ENCODE peak calls at places on chromosomes 11 and 22, in six cellular contexts. One of them, this sample, is unnamed.

GRCh38 chr22:26617251-26618199 is at the start of gene CRYBB1:
- DNase-seq in fibroblast of lung: no peak
- DNase-seq in cardiac fibroblast: peak
- DNase-seq in epithelial cell of proximal tubule: no peak
- DNase-seq in OCI-LY7: peak
- DNase-seq in cardiac muscle cell: no peak
- DNase-seq in this sample: peak

GRCh38 chr11:129828301-129828836 is 12.7 kb downstream of the TMEM45B start:
- DNase-seq in fibroblast of lung: no peak
- DNase-seq in cardiac fibroblast: peak
- DNase-seq in epithelial cell of proximal tubule: no peak
- DNase-seq in OCI-LY7: no peak
- DNase-seq in cardiac muscle cell: no peak
- DNase-seq in this sample: peak

GRCh38 chr11:80204021-80204420 is 763.2 kb upstream of the TENM4 start:
- DNase-seq in fibroblast of lung: peak
- DNase-seq in cardiac fibroblast: no peak
- DNase-seq in epithelial cell of proximal tubule: no peak
- DNase-seq in OCI-LY7: no peak
- DNase-seq in cardiac muscle cell: no peak
- DNase-seq in this sample: no peak

GRCh38 chr11:102007567-102008437 is 39.4 kb upstream of the CFAP300 start:
- DNase-seq in fibroblast of lung: peak
- DNase-seq in cardiac fibroblast: peak
- DNase-seq in epithelial cell of proximal tubule: peak
- DNase-seq in OCI-LY7: peak
- DNase-seq in cardiac muscle cell: peak
- DNase-seq in this sample: peak

GRCh38 chr11:45226901-45227300 is 59.2 kb downstream of the SYT13 start:
- DNase-seq in fibroblast of lung: no peak
- DNase-seq in cardiac fibroblast: no peak
- DNase-seq in epithelial cell of proximal tubule: no peak
- DNase-seq in OCI-LY7: no peak
- DNase-seq in cardiac muscle cell: no peak
- DNase-seq in this sample: no peak

GRCh38 chr22:20174785-20175596 is 24.1 kb upstream of the CCDC188 start:
- DNase-seq in fibroblast of lung: peak
- DNase-seq in cardiac fibroblast: peak
- DNase-seq in epithelial cell of proximal tubule: no peak
- DNase-seq in OCI-LY7: no peak
- DNase-seq in cardiac muscle cell: peak
- DNase-seq in this sample: peak

GRCh38 chr11:61362542-61362875 is 335 bp downstream of the TMEM138 start:
- DNase-seq in fibroblast of lung: peak
- DNase-seq in cardiac fibroblast: peak
- DNase-seq in epithelial cell of proximal tubule: no peak
- DNase-seq in OCI-LY7: peak
- DNase-seq in cardiac muscle cell: peak
- DNase-seq in this sample: peak

GRCh38 chr11:7246179-7246578 is 5.5 kb upstream of the SYT9 start:
- DNase-seq in fibroblast of lung: no peak
- DNase-seq in cardiac fibroblast: peak
- DNase-seq in epithelial cell of proximal tubule: no peak
- DNase-seq in OCI-LY7: no peak
- DNase-seq in cardiac muscle cell: no peak
- DNase-seq in this sample: no peak

GRCh38 chr11:68146704-68147474 is 25.7 kb upstream of the CHKA start:
- DNase-seq in fibroblast of lung: peak
- DNase-seq in cardiac fibroblast: peak
- DNase-seq in epithelial cell of proximal tubule: no peak
- DNase-seq in OCI-LY7: no peak
- DNase-seq in cardiac muscle cell: peak
- DNase-seq in this sample: peak

GRCh38 chr22:26514419-26515161 is 2.3 kb upstream of the TFIP11 start:
- DNase-seq in fibroblast of lung: no peak
- DNase-seq in cardiac fibroblast: no peak
- DNase-seq in epithelial cell of proximal tubule: no peak
- DNase-seq in OCI-LY7: no peak
- DNase-seq in cardiac muscle cell: no peak
- DNase-seq in this sample: no peak

GRCh38 chr22:29263791-29264216 is 4.0 kb downstream of the RHBDD3 start:
- DNase-seq in fibroblast of lung: no peak
- DNase-seq in cardiac fibroblast: no peak
- DNase-seq in epithelial cell of proximal tubule: no peak
- DNase-seq in OCI-LY7: no peak
- DNase-seq in cardiac muscle cell: no peak
- DNase-seq in this sample: no peak

GRCh38 chr11:1842149-1843097 is 3.6 kb downstream of the TNNI2 start:
- DNase-seq in fibroblast of lung: no peak
- DNase-seq in cardiac fibroblast: no peak
- DNase-seq in epithelial cell of proximal tubule: no peak
- DNase-seq in OCI-LY7: no peak
- DNase-seq in cardiac muscle cell: peak
- DNase-seq in this sample: no peak

GRCh38 chr11:126440792-126441514 is 85.5 kb downstream of the ST3GAL4 start:
- DNase-seq in fibroblast of lung: peak
- DNase-seq in cardiac fibroblast: peak
- DNase-seq in epithelial cell of proximal tubule: no peak
- DNase-seq in OCI-LY7: peak
- DNase-seq in cardiac muscle cell: peak
- DNase-seq in this sample: peak

GRCh38 chr22:43923631-43924548 is at the start of gene PNPLA3:
- DNase-seq in fibroblast of lung: peak
- DNase-seq in cardiac fibroblast: peak
- DNase-seq in epithelial cell of proximal tubule: no peak
- DNase-seq in OCI-LY7: no peak
- DNase-seq in cardiac muscle cell: peak
- DNase-seq in this sample: peak

GRCh38 chr22:43928418-43929307 is 5.1 kb downstream of the PNPLA3 start:
- DNase-seq in fibroblast of lung: no peak
- DNase-seq in cardiac fibroblast: no peak
- DNase-seq in epithelial cell of proximal tubule: no peak
- DNase-seq in OCI-LY7: no peak
- DNase-seq in cardiac muscle cell: no peak
- DNase-seq in this sample: no peak

GRCh38 chr22:43926349-43926710 is 2.7 kb downstream of the PNPLA3 start:
- DNase-seq in fibroblast of lung: peak
- DNase-seq in cardiac fibroblast: no peak
- DNase-seq in epithelial cell of proximal tubule: no peak
- DNase-seq in OCI-LY7: no peak
- DNase-seq in cardiac muscle cell: no peak
- DNase-seq in this sample: no peak

GRCh38 chr22:43923191-43923590 is 414 bp upstream of the PNPLA3 start:
- DNase-seq in fibroblast of lung: peak
- DNase-seq in cardiac fibroblast: peak
- DNase-seq in epithelial cell of proximal tubule: no peak
- DNase-seq in OCI-LY7: no peak
- DNase-seq in cardiac muscle cell: no peak
- DNase-seq in this sample: peak

DNA sequence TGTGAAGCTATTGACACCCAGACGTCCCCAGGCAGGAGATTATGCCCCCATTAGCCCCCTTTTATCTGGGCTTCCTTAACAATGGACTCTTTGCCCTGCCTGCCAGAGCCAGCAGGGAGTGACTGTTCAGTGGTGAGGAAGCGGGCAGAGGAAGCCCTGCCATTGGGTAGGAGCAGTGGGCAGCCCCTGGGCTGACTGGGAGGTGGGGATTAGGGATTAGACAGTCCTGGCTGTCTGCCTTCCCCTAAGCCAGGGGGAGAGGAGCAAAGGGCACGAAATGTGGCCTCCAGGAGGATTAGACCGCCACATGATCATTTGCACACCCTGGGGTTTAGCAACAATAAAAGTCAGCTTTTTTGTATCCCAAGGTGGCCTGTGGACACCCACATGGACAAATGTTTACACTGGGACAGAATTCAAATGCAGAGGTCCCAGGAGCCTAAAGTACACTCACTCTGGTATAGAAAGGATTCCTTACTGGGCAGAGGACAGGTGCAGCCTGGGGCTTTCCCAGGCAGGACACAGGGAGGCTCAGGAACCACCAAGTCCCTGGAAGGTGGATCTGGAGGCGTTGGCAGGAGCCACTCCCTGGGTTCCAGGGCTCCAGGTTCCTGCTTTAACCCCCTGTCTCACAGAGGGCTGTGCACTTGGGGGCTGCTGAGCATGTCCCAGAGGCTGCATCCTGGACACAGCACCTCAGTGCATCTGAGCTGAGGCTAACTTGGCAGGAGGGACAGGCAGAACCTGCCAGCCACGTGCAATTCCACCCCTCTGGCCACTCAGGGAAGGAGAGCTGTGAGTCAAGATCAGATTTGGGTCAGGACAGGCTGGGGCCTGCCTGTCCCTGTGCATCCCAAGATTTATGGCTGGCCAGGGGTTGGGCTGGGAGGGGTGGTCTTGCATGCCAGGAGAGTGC is 2.1 kb downstream of the PNPLA3 start:
- DNase-seq in fibroblast of lung: peak
- DNase-seq in cardiac fibroblast: no peak
- DNase-seq in epithelial cell of proximal tubule: no peak
- DNase-seq in OCI-LY7: no peak
- DNase-seq in cardiac muscle cell: no peak
- DNase-seq in this sample: no peak
- H3K4me3 ChIP-seq in fibroblast of lung: no peak
- H3K4me3 ChIP-seq in cardiac fibroblast: peak
- H3K4me3 ChIP-seq in epithelial cell of proximal tubule: peak
- H3K4me3 ChIP-seq in OCI-LY7: no peak
- H3K4me3 ChIP-seq in cardiac muscle cell: no peak
- H3K4me3 ChIP-seq in this sample: no peak

GRCh38 chr22:39070186-39070585 is 6.9 kb upstream of the APOBEC3G start:
- DNase-seq in fibroblast of lung: no peak
- DNase-seq in cardiac fibroblast: no peak
- DNase-seq in epithelial cell of proximal tubule: no peak
- DNase-seq in OCI-LY7: no peak
- DNase-seq in cardiac muscle cell: no peak
- DNase-seq in this sample: no peak

GRCh38 chr22:39073941-39074340 is 3.1 kb upstream of the APOBEC3G start:
- DNase-seq in fibroblast of lung: no peak
- DNase-seq in cardiac fibroblast: no peak
- DNase-seq in epithelial cell of proximal tubule: no peak
- DNase-seq in OCI-LY7: no peak
- DNase-seq in cardiac muscle cell: no peak
- DNase-seq in this sample: no peak

DNA sequence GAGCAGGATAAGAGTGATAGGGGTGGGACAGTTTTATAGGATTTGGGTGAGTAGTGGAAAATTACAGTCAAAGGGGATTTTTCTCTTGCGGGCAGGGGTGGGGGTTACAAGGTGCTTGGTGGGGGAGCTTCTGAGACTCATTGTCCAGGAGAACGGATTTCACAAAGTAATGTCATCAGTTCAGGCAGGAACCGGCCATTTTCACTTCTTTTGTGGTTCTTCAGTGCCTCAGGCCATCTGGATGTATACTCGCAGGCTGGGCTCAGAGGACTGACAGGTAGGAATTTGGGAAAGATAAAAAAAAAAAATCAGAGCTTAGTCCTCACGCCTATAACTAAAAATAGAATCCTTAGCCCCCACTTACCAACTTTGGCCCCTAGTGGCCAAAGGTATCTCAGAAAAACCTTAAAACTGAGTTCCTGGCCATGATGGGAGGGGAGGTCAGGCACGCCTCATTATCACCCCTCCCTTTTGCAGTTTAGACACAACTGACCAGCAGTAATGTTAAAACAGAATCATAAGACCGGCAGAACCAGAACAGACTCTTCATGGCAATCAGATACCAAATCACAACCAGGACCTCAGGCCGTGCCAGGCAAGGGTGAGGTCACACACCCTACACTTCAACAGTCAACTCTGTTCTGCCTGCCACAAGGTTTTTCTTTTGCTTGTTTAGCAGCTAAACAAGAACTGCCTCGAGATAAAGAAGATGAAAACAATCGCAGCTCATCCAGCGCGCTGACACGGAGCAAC is 8.9 kb upstream of the APOBEC3G start:
- DNase-seq in fibroblast of lung: no peak
- DNase-seq in cardiac fibroblast: no peak
- DNase-seq in epithelial cell of proximal tubule: no peak
- DNase-seq in OCI-LY7: peak
- DNase-seq in cardiac muscle cell: peak
- DNase-seq in this sample: no peak
- TF ChIP-seq CTCF in fibroblast of lung: no peak
- TF ChIP-seq CTCF in cardiac fibroblast: no peak
- TF ChIP-seq CTCF in epithelial cell of proximal tubule: no peak
- TF ChIP-seq CTCF in OCI-LY7: peak
- TF ChIP-seq CTCF in cardiac muscle cell: no peak
- TF ChIP-seq CTCF in this sample: no peak

GRCh38 chr11:91819195-91819594 is 405.4 kb upstream of the FAT3 start:
- DNase-seq in fibroblast of lung: no peak
- DNase-seq in cardiac fibroblast: no peak
- DNase-seq in epithelial cell of proximal tubule: no peak
- DNase-seq in OCI-LY7: no peak
- DNase-seq in cardiac muscle cell: no peak
- DNase-seq in this sample: no peak

DNA sequence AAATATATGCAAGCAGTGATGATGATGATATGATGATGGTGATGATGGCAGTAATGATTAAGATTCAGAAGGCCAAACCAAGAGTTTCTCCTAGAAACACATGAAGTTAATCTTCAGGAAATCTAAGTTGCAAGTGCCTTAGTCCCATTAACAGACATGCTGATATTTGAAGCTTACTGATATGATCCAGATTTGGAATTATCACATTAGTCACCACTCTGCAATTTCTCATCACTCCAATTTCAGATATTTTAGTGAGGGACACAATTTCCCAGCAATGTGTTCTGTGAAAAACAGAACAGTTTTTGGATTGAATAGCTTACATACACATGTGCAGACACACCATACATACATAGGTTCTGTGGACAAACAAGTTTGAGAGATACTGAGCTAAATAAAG is 411.4 kb upstream of the FAT3 start:
- DNase-seq in fibroblast of lung: no peak
- DNase-seq in cardiac fibroblast: no peak
- DNase-seq in epithelial cell of proximal tubule: no peak
- DNase-seq in OCI-LY7: no peak
- DNase-seq in cardiac muscle cell: no peak
- DNase-seq in this sample: no peak
- H3K4me3 ChIP-seq in fibroblast of lung: no peak
- H3K4me3 ChIP-seq in cardiac fibroblast: no peak
- H3K4me3 ChIP-seq in epithelial cell of proximal tubule: no peak
- H3K4me3 ChIP-seq in OCI-LY7: no peak
- H3K4me3 ChIP-seq in cardiac muscle cell: no peak
- H3K4me3 ChIP-seq in this sample: no peak

DNA sequence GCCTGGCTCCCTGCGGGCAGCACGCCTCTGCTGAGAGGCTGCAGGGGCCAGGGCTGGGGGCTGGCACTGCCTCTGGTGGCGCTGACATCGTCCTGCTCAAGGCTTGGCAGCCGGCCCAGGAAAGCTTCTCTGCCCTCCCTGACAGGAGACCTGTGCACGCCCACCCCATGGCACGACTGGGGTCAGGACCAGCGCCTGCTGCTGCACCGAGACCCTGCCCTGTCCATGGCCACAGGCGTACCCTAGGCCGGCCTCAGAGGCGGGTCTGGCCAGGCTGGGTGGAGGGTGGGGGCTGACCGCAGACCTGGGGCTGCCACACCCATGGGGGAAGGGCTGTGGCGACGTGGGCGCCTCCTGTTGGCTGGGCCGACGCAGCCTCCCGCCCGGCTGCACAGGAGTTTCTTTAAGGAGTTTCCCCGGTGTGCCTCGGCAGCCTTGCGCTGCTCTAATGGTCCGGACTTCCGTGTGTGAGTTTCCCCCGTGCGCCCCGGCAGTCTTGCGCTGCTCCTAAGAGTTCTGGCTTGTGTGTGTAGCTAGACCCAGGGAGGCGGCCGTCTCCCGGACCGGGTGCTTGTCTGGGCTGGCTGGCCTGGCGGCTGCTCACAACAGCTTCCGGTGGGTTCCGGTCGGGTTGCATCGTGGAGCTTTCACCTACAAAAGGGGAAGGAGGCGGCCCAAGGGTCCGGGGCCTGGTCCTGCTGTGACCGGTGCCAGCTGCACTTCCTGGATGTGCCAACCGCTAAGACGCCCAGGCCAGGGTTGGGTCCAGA is 4.7 kb downstream of the TRABD start:
- DNase-seq in fibroblast of lung: peak
- DNase-seq in cardiac fibroblast: peak
- DNase-seq in epithelial cell of proximal tubule: peak
- DNase-seq in OCI-LY7: peak
- DNase-seq in cardiac muscle cell: peak
- DNase-seq in this sample: peak
- TF ChIP-seq CTCF in fibroblast of lung: peak
- TF ChIP-seq CTCF in cardiac fibroblast: peak
- TF ChIP-seq CTCF in epithelial cell of proximal tubule: peak
- TF ChIP-seq CTCF in OCI-LY7: peak
- TF ChIP-seq CTCF in cardiac muscle cell: peak
- TF ChIP-seq CTCF in this sample: peak